ENCODE peak calls at places on chromosomes 3 and 15, in five cellular contexts. X is astrocyte of the spinal cord; H is CD8-positive, alpha-beta memory T cell; F is heart left ventricle; Z is AG04449. D is an unnamed sample.

GRCh38 chr15:53559364-53560253 is 199.9 kb downstream of the WDR72 start:
- DNase-seq in X (no peak), H (no peak), F (no peak), Z (no peak), D (no peak)

GRCh38 chr3:62718011-62718410 is 157.2 kb downstream of the CADPS start:
- DNase-seq in X (peak; percentile 6), H (no peak), F (no peak), Z (no peak), D (no peak)

GRCh38 chr3:14122301-14122700 is 2.4 kb downstream of the CHCHD4 start:
- DNase-seq in X (no peak), H (no peak), F (no peak), Z (no peak), D (peak; percentile 44)

GRCh38 chr15:45333550-45333949 is 44.8 kb downstream of the GATM start:
- DNase-seq in X (peak; percentile 6), H (no peak), F (peak; percentile 90), Z (no peak), D (no peak)

GRCh38 chr15:28904023-28904422 is 18.2 kb downstream of the APBA2 start:
- DNase-seq in X (no peak), H (no peak), F (no peak), Z (no peak), D (peak; percentile 29)

GRCh38 chr3:57942366-57942765 is 65.9 kb upstream of the FLNB start:
- DNase-seq in X (no peak), H (no peak), F (no peak), Z (no peak), D (no peak)

GRCh38 chr3:4524423-4524769 is 31.2 kb downstream of the ITPR1 start:
- DNase-seq in X (no peak), H (no peak), F (peak; percentile 70), Z (no peak), D (no peak)

GRCh38 chr3:38011111-38011510 is 18.3 kb downstream of the PLCD1 start:
- DNase-seq in X (no peak), H (no peak), F (peak; percentile 16), Z (no peak), D (no peak)

GRCh38 chr3:30180305-30181275 is 425.8 kb upstream of the TGFBR2 start:
- DNase-seq in X (no peak), H (no peak), F (no peak), Z (no peak), D (no peak)

GRCh38 chr3:149487598-149488197 is 13.2 kb downstream of the TM4SF4 start:
- DNase-seq in X (no peak), H (no peak), F (no peak), Z (no peak), D (no peak)

GRCh38 chr15:40445411-40446055 is 4.8 kb downstream of the BAHD1 start:
- DNase-seq in X (peak; percentile 64), H (no peak), F (no peak), Z (peak; percentile 47), D (no peak)

DNA sequence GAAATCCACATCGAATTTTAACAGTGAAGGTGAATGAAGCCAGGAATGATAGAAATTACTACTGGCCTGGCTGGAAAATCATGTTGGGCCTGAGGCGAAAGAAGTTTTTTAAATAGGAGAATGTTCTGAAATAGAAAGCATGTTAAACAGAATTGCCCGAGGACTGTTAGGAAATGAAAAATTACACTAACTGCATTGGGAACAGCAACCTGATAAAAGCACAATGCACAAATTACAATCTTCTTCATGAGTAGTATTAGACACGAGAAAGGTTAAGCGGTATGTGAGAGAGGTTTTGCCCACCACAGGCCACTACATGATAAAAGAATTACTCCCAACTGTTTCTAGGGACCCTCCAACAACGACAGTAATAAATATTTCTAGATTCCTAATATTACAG is 18.9 kb downstream of the GBE1 start:
- DNase-seq in X (no peak), H (no peak), F (no peak), Z (no peak), D (no peak)
- H3K4me3 ChIP-seq in X (no peak overlapping the region), H (no peak overlapping the region), F (no peak overlapping the region), Z (no peak overlapping the region), D (no peak overlapping the region)

GRCh38 chr3:52247455-52248164 is 2.1 kb downstream of the PPM1M start:
- DNase-seq in X (no peak), H (peak; percentile 41), F (no peak), Z (no peak), D (no peak)

GRCh38 chr3:52246264-52246620 is 683 bp downstream of the PPM1M start:
- DNase-seq in X (no peak), H (no peak), F (no peak), Z (no peak), D (no peak)

GRCh38 chr3:52245322-52246263 is at the start of gene PPM1M:
- DNase-seq in X (peak; percentile 33), H (peak; percentile 81), F (peak; percentile 71), Z (no peak), D (peak; percentile 81)

GRCh38 chr3:52248165-52248541 is 2.6 kb downstream of the PPM1M start:
- DNase-seq in X (no peak), H (peak; percentile 47), F (no peak), Z (no peak), D (no peak)

DNA sequence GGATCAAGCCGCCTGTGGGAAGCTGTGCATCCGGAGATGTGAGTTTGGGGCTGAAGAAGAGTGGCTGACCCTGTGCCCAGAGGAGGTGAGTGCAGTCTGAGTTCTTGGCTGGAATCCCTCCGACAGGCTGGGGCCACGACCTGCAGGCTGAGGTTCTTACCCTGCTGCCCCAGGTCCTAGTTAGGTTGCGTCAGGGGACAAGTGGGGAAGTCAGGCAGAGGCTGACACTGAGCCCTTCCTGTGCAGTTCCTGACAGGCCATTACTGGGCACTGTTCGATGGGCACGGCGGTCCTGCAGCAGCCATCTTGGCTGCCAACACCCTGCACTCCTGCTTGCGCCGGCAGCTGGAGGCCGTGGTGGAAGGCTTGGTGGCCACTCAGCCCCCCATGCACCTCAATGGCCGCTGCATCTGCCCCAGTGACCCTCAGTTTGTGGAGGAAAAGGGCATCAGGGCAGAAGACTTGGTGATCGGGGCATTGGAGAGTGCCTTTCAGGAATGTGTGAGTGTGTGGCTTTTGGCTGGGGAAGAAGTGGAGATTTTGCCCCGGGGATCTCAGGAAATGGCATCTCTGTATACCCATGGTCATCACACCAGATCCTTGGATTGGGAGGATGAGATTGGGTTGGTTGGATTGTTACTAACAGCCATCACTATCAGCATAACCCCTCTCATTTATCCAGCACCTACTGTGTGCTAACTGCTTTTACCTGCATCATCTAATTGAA is 1.3 kb downstream of the PPM1M start:
- DNase-seq in X (no peak), H (peak; percentile 55), F (peak; percentile 42), Z (no peak), D (no peak)
- H3K4me3 ChIP-seq in X (no peak overlapping the region), H (peak overlapping the region; percentile 82), F (peak overlapping the region; percentile 70), Z (peak overlapping the region; percentile 68), D (peak overlapping the region; percentile 62)

GRCh38 chr3:192917508-192918274 is at the start of gene MB21D2:
- DNase-seq in X (peak; percentile 90), H (no peak), F (peak; percentile 83), Z (no peak), D (peak; percentile 83)
- H3K4me3 ChIP-seq in X (peak within 1 kb of the TSS; percentile 95), H (peak within 1 kb of the TSS; percentile 75), F (peak within 1 kb of the TSS; percentile 95), Z (peak within 1 kb of the TSS; percentile 97), D (peak within 1 kb of the TSS; percentile 88)

GRCh38 chr15:59548501-59549230 is 62.9 kb upstream of the GCNT3 start:
- DNase-seq in X (no peak), H (no peak), F (no peak), Z (no peak), D (no peak)
- H3K4me3 ChIP-seq in X (no peak overlapping the region), H (no peak overlapping the region), F (no peak overlapping the region), Z (no peak overlapping the region), D (no peak overlapping the region)

GRCh38 chr3:25428950-25429349 is 887 bp downstream of the RARB start:
- DNase-seq in X (no peak), H (no peak), F (no peak), Z (no peak), D (no peak)
- H3K4me3 ChIP-seq in X (peak overlapping the region; percentile 47), H (no peak overlapping the region), F (peak overlapping the region; percentile 66), Z (peak overlapping the region; percentile 73), D (peak overlapping the region; percentile 56)

DNA sequence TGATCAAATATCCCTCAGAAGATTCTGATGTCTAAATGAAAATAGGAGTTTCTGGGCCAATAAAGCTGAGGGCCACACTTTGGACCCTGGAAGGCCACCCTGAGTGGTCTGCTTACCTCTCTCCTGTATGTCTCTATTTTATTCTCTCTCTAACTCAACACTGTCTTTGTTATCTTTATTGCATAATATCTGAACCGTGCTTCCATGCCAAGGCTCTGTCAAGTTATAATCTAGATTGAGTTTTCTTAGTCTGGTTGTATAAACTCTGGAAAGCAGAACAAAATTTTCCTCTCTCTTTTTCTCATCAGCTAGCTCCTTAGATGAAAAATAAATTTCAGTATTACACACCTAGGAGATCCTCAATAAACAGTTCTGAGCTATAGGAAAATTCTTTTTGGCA is 36.2 kb upstream of the ACTL6A start:
- DNase-seq in X (no peak), H (no peak), F (no peak), Z (no peak), D (no peak)
- H3K4me3 ChIP-seq in X (no peak overlapping the region), H (no peak overlapping the region), F (peak overlapping the region; percentile 24), Z (no peak overlapping the region), D (no peak overlapping the region)

GRCh38 chr15:48638966-48639365 is 6.5 kb downstream of the FBN1 start:
- DNase-seq in X (no peak), H (no peak), F (no peak), Z (no peak), D (no peak)

GRCh38 chr15:48642795-48643194 is 2.7 kb downstream of the FBN1 start:
- DNase-seq in X (no peak), H (no peak), F (no peak), Z (no peak), D (no peak)

GRCh38 chr15:48643776-48644497 is 1.6 kb downstream of the FBN1 start:
- DNase-seq in X (no peak), H (no peak), F (no peak), Z (no peak), D (no peak)

GRCh38 chr15:48643236-48643635 is 2.3 kb downstream of the FBN1 start:
- DNase-seq in X (no peak), H (no peak), F (no peak), Z (no peak), D (no peak)

DNA sequence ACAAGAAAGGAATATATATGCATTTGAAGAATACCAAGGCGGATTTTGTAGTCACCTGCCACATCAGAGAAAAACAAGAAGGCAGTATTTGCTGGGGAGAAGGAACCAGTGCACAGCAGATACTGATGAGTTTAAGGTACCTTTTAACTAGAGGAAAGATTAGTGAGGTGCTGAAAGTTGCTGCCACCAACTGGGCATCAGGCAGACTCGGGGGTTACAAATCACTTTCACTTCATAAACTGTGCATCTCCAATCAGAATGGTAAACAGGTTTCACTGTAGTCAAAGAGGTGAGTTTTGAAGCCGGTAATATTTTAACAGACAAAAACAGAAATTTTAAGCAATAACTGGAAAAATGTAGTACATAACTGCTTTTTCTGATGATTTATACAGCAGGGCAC is 4.1 kb downstream of the FBN1 start:
- DNase-seq in X (peak; percentile 51), H (no peak), F (no peak), Z (no peak), D (no peak)
- H3K4me3 ChIP-seq in X (peak overlapping the region; percentile 14), H (no peak overlapping the region), F (peak overlapping the region; percentile 89), Z (peak overlapping the region; percentile 88), D (peak overlapping the region; percentile 78)

GRCh38 chr15:99100245-99101173 is 4.4 kb upstream of the SYNM start:
- DNase-seq in X (peak; percentile 61), H (peak; percentile 57), F (peak; percentile 87), Z (no peak), D (peak; percentile 83)
- H3K4me3 ChIP-seq in X (peak overlapping the region; percentile 34), H (no peak overlapping the region), F (peak overlapping the region; percentile 50), Z (peak overlapping the region; percentile 50), D (peak overlapping the region; percentile 34)

D was measured in suprapubic skin.